ENCODE peak calls at places on chromosomes 4 and X, in six cellular contexts. I is lower leg skin, U is endothelial cell, W is heart left ventricle, E is PC-9, P is mesothelial cell of epicardium. S is an unnamed sample.

GRCh38 chr4:187124311-187124710 is 400.7 kb upstream of the FAT1 start:
- DNase-seq in I (no peak), U (no peak), W (no peak), E (no peak), P (no peak), S (no peak)

GRCh38 chrX:18558799-18559198 is 113.1 kb downstream of the RS1 start:
- DNase-seq in I (no peak), U (no peak), W (no peak), E (no peak), P (no peak), S (no peak)

GRCh38 chr4:107492566-107492965 is 227.5 kb downstream of the PAPSS1 start:
- DNase-seq in I (no peak), U (no peak), W (no peak), E (no peak), P (no peak), S (no peak)

GRCh38 chr4:25180524-25181131 is 20.4 kb upstream of the SEPSECS start:
- DNase-seq in I (no peak), U (peak), W (no peak), E (peak), P (no peak), S (peak)

GRCh38 chr4:1862055-1862911 is 6.3 kb upstream of the LETM1 start:
- DNase-seq in I (no peak), U (no peak), W (no peak), E (no peak), P (no peak), S (no peak)

GRCh38 chrX:42943051-42943450 is 165.1 kb upstream of the PPP1R2C start:
- DNase-seq in I (no peak), U (no peak), W (no peak), E (no peak), P (no peak), S (no peak)

GRCh38 chr4:67288964-67289363 is 256.3 kb downstream of the CENPC start:
- DNase-seq in I (no peak), U (peak), W (no peak), E (peak), P (no peak), S (peak)

GRCh38 chr4:123176605-123177004 is 220.0 kb upstream of the SPRY1 start:
- DNase-seq in I (no peak), U (no peak), W (no peak), E (no peak), P (no peak), S (no peak)

GRCh38 chrX:131816551-131817136 is 206.5 kb upstream of the STK26 start:
- DNase-seq in I (peak), U (no peak), W (peak), E (peak), P (no peak), S (peak)

GRCh38 chr4:184112006-184112550 is 105.6 kb downstream of the ENPP6 start:
- DNase-seq in I (no peak), U (no peak), W (no peak), E (no peak), P (no peak), S (no peak)

GRCh38 chr4:67083496-67083895 is 461.8 kb downstream of the CENPC start:
- DNase-seq in I (no peak), U (no peak), W (no peak), E (no peak), P (no peak), S (no peak)

GRCh38 chrX:141220342-141221008 is 21.8 kb downstream of the SPANXC start:
- DNase-seq in I (no peak), U (no peak), W (no peak), E (peak), P (no peak), S (peak)

GRCh38 chr4:17997129-17997528 is 24.4 kb downstream of the LCORL start:
- DNase-seq in I (no peak), U (no peak), W (no peak), E (no peak), P (no peak), S (no peak)

GRCh38 chr4:17785858-17786257 is 4.4 kb upstream of the FAM184B start:
- DNase-seq in I (no peak), U (no peak), W (no peak), E (no peak), P (no peak), S (no peak)

GRCh38 chrX:79154612-79155358 is 10.3 kb downstream of the GPR174 start:
- DNase-seq in I (no peak), U (no peak), W (no peak), E (no peak), P (no peak), S (no peak)

GRCh38 chrX:148499638-148500427 is 584 bp upstream of the AFF2 start:
- DNase-seq in I (no peak), U (no peak), W (no peak), E (no peak), P (no peak), S (no peak)

GRCh38 chrX:13357925-13358324 is 38.1 kb upstream of the ATXN3L start:
- DNase-seq in I (peak), U (no peak), W (no peak), E (no peak), P (no peak), S (peak)

GRCh38 chrX:30822068-30822671 is 66.9 kb downstream of the TAB3 start:
- DNase-seq in I (no peak), U (no peak), W (no peak), E (no peak), P (no peak), S (no peak)

GRCh38 chr4:147830987-147831386 is 99.1 kb downstream of the ARHGAP10 start:
- DNase-seq in I (no peak), U (no peak), W (no peak), E (peak), P (no peak), S (peak)

GRCh38 chr4:55444822-55445221 is 49.1 kb downstream of the TMEM165 start:
- DNase-seq in I (no peak), U (no peak), W (no peak), E (no peak), P (no peak), S (peak)

GRCh38 chrX:11430266-11430665 is 137.1 kb downstream of the AMELX start:
- DNase-seq in I (no peak), U (no peak), W (no peak), E (no peak), P (no peak), S (peak)

GRCh38 chrX:11426712-11427081 is 133.5 kb downstream of the AMELX start:
- DNase-seq in I (no peak), U (no peak), W (no peak), E (no peak), P (no peak), S (no peak)

GRCh38 chrX:11424903-11425674 is 131.9 kb downstream of the AMELX start:
- DNase-seq in I (no peak), U (no peak), W (no peak), E (no peak), P (no peak), S (no peak)

GRCh38 chrX:11429543-11430085 is 136.4 kb downstream of the AMELX start:
- DNase-seq in I (no peak), U (no peak), W (no peak), E (no peak), P (no peak), S (no peak)

GRCh38 chrX:11427082-11428033 is 134.1 kb downstream of the AMELX start:
- DNase-seq in I (peak), U (peak), W (peak), E (no peak), P (no peak), S (no peak)
- TF ChIP-seq CTCF in I (no peak), U (no peak), W (no peak), E (no peak), P (no peak), S (no peak)

GRCh38 chr4:57448452-57448851 is 338.3 kb upstream of the IGFBP7 start:
- DNase-seq in I (no peak), U (no peak), W (no peak), E (no peak), P (no peak), S (no peak)

GRCh38 chr4:57442241-57442640 is 332.1 kb upstream of the IGFBP7 start:
- DNase-seq in I (no peak), U (no peak), W (no peak), E (no peak), P (no peak), S (no peak)

GRCh38 chr4:57443308-57444243 is 333.4 kb upstream of the IGFBP7 start:
- DNase-seq in I (no peak), U (no peak), W (no peak), E (no peak), P (no peak), S (no peak)

GRCh38 chr4:57437649-57438048 is 327.5 kb upstream of the IGFBP7 start:
- DNase-seq in I (no peak), U (no peak), W (no peak), E (no peak), P (no peak), S (no peak)

GRCh38 chr4:57442834-57443291 is 332.7 kb upstream of the IGFBP7 start:
- DNase-seq in I (no peak), U (peak), W (peak), E (peak), P (peak), S (peak)
- TF ChIP-seq CTCF in I (no peak), U (peak), W (peak), E (peak), P (peak), S (peak)

DNA sequence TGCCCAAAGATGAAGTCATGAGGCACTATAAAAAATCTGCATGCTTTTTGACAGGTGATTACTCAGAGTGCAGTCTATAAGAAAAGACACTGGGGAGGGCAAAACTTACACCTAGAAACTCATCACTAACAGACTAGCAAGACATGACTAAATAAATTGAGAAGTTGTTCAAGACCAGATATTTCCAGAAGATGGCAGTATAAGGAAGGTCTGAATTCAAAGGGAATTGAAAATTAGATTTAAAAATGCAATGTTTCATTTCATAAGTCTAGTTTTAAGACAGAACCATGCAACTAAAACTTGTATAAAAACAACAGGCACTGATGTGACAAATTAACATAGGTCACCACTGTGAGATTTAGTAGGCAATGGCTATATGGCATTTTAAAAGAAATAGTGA is 232.5 kb upstream of the POF1B start:
- DNase-seq in I (no peak), U (no peak), W (no peak), E (no peak), P (no peak), S (peak)
- TF ChIP-seq CTCF in I (no peak), U (peak), W (peak), E (peak), P (peak), S (peak)

GRCh38 chr4:95156452-95156765 is 392.4 kb downstream of the UNC5C start:
- DNase-seq in I (no peak), U (no peak), W (no peak), E (no peak), P (no peak), S (no peak)
- TF ChIP-seq CTCF in I (no peak), U (peak), W (no peak), E (no peak), P (no peak), S (no peak)

S was measured in MCF 10A.